ENCODE peak calls at places on chromosomes 3 and 15, in ten cellular contexts. S is stimulated activated CD8-positive, alpha-beta memory T cell treated with anti-CD3 and anti-CD28 coated beads, Interleukin-15, amount 100 ng/mL, for 4 hours; L is RPMI8226; P is MM.1S; K is bronchial epithelial cell; O is HS-27A; U is astrocyte of the hippocampus; I is OCI-LY7; B is LHCN-M2; V is EL. X is an unnamed sample.

GRCh38 chr3:112124901-112125607 is 8.0 kb downstream of the GCSAM start:
- DNase-seq in S (no peak), L (no peak), P (no peak), K (no peak), O (no peak), U (no peak), I (peak; percentile 82), B (no peak), V (no peak), X (no peak)

GRCh38 chr3:69385723-69386483 is at the start of gene FRMD4B:
- DNase-seq in S (no peak), L (peak; percentile 58), P (no peak), K (no peak), O (no peak), U (peak; percentile 71), I (no peak), B (peak; percentile 64), V (peak; percentile 65), X (peak; percentile 85)

GRCh38 chr3:188554404-188554803 is 400.4 kb downstream of the LPP start:
- DNase-seq in S (no peak), L (no peak), P (no peak), K (no peak), O (no peak), U (no peak), I (no peak), B (peak; percentile 87), V (peak; percentile 25), X (no peak)

GRCh38 chr3:146746190-146746589 is 141.0 kb upstream of the PLSCR5 start:
- DNase-seq in S (no peak), L (no peak), P (no peak), K (peak; percentile 42), O (peak; percentile 14), U (no peak), I (no peak), B (peak; percentile 54), V (peak; percentile 86), X (no peak)

GRCh38 chr3:174533286-174533685 is 325.8 kb upstream of the NAALADL2 start:
- DNase-seq in S (no peak), L (no peak), P (no peak), K (peak; percentile 80), O (peak; percentile 15), U (peak; percentile 70), I (no peak), B (peak; percentile 84), V (peak; percentile 71), X (no peak)

GRCh38 chr3:111509308-111509707 is 32.7 kb upstream of the CD96 start:
- DNase-seq in S (no peak), L (peak; percentile 6), P (no peak), K (peak; percentile 87), O (no peak), U (no peak), I (no peak), B (no peak), V (no peak), X (no peak)

GRCh38 chr15:32028921-32029320 is 1.4 kb upstream of the CHRNA7 start:
- DNase-seq in S (no peak), L (no peak), P (no peak), K (no peak), O (no peak), U (no peak), I (no peak), B (no peak), V (no peak), X (no peak)

GRCh38 chr15:50358805-50359204 is 3.8 kb upstream of the GABPB1 start:
- DNase-seq in S (no peak), L (peak; percentile 63), P (peak; percentile 52), K (peak; percentile 33), O (no peak), U (peak; percentile 55), I (peak; percentile 54), B (peak; percentile 51), V (peak; percentile 52), X (no peak)

GRCh38 chr3:155418426-155418825 is 124.9 kb upstream of the STRIT1 start:
- DNase-seq in S (no peak), L (no peak), P (no peak), K (no peak), O (no peak), U (peak; percentile 29), I (no peak), B (no peak), V (no peak), X (no peak)

GRCh38 chr3:186540444-186541226 is 3.5 kb downstream of the CRYGS start:
- DNase-seq in S (peak; percentile 41), L (peak; percentile 84), P (peak; percentile 92), K (peak; percentile 83), O (peak; percentile 47), U (peak; percentile 91), I (peak; percentile 83), B (peak; percentile 66), V (peak; percentile 80), X (no peak)

GRCh38 chr3:50674349-50675178 is at the start of gene DOCK3:
- DNase-seq in S (peak; percentile 32), L (peak; percentile 74), P (peak; percentile 79), K (peak; percentile 29), O (no peak), U (peak; percentile 85), I (no peak), B (peak; percentile 29), V (peak; percentile 39), X (peak; percentile 90)

X was measured in left lung.